ENCODE peak calls at places on chromosome 2, in five cellular contexts. One of them, this sample, is unnamed.

GRCh38 chr2:57881998-57882884 is 164.4 kb upstream of the VRK2 start:
- DNase-seq in colonic mucosa: peak; percentile 52
- DNase-seq in stimulated activated CD8-positive, alpha-beta memory T cell treated with anti-CD3 and anti-CD28 coated beads, Interleukin-7, amount 100 ng/mL, for 1 hour: no peak
- DNase-seq in GDM1: no peak
- DNase-seq in coronary artery: no peak
- DNase-seq in this sample: no peak

GRCh38 chr2:100038019-100038418 is 104.4 kb downstream of the AFF3 start:
- DNase-seq in colonic mucosa: no peak
- DNase-seq in stimulated activated CD8-positive, alpha-beta memory T cell treated with anti-CD3 and anti-CD28 coated beads, Interleukin-7, amount 100 ng/mL, for 1 hour: no peak
- DNase-seq in GDM1: no peak
- DNase-seq in coronary artery: no peak
- DNase-seq in this sample: no peak

GRCh38 chr2:217085543-217085942 is 225.7 kb upstream of the TNP1 start:
- DNase-seq in colonic mucosa: no peak
- DNase-seq in stimulated activated CD8-positive, alpha-beta memory T cell treated with anti-CD3 and anti-CD28 coated beads, Interleukin-7, amount 100 ng/mL, for 1 hour: no peak
- DNase-seq in GDM1: no peak
- DNase-seq in coronary artery: no peak
- DNase-seq in this sample: no peak

GRCh38 chr2:237289134-237289533 is 124.8 kb downstream of the COL6A3 start:
- DNase-seq in colonic mucosa: no peak
- DNase-seq in stimulated activated CD8-positive, alpha-beta memory T cell treated with anti-CD3 and anti-CD28 coated beads, Interleukin-7, amount 100 ng/mL, for 1 hour: no peak
- DNase-seq in GDM1: no peak
- DNase-seq in coronary artery: no peak
- DNase-seq in this sample: no peak

GRCh38 chr2:37459095-37459981 is 114.9 kb downstream of the QPCT start:
- DNase-seq in colonic mucosa: no peak
- DNase-seq in stimulated activated CD8-positive, alpha-beta memory T cell treated with anti-CD3 and anti-CD28 coated beads, Interleukin-7, amount 100 ng/mL, for 1 hour: no peak
- DNase-seq in GDM1: no peak
- DNase-seq in coronary artery: no peak
- DNase-seq in this sample: no peak

GRCh38 chr2:208595386-208596275 is 189.0 kb downstream of the PTH2R start:
- DNase-seq in colonic mucosa: peak; percentile 30
- DNase-seq in stimulated activated CD8-positive, alpha-beta memory T cell treated with anti-CD3 and anti-CD28 coated beads, Interleukin-7, amount 100 ng/mL, for 1 hour: no peak
- DNase-seq in GDM1: no peak
- DNase-seq in coronary artery: no peak
- DNase-seq in this sample: peak; percentile 56

GRCh38 chr2:237558918-237559645 is 7.3 kb upstream of the PRLH start:
- DNase-seq in colonic mucosa: peak; percentile 56
- DNase-seq in stimulated activated CD8-positive, alpha-beta memory T cell treated with anti-CD3 and anti-CD28 coated beads, Interleukin-7, amount 100 ng/mL, for 1 hour: no peak
- DNase-seq in GDM1: no peak
- DNase-seq in coronary artery: no peak
- DNase-seq in this sample: no peak

GRCh38 chr2:66874411-66874810 is 439.5 kb downstream of the MEIS1 start:
- DNase-seq in colonic mucosa: no peak
- DNase-seq in stimulated activated CD8-positive, alpha-beta memory T cell treated with anti-CD3 and anti-CD28 coated beads, Interleukin-7, amount 100 ng/mL, for 1 hour: no peak
- DNase-seq in GDM1: no peak
- DNase-seq in coronary artery: no peak
- DNase-seq in this sample: no peak

GRCh38 chr2:64768426-64769033 is 114.8 kb upstream of the SERTAD2 start:
- DNase-seq in colonic mucosa: peak; percentile 42
- DNase-seq in stimulated activated CD8-positive, alpha-beta memory T cell treated with anti-CD3 and anti-CD28 coated beads, Interleukin-7, amount 100 ng/mL, for 1 hour: no peak
- DNase-seq in GDM1: no peak
- DNase-seq in coronary artery: no peak
- DNase-seq in this sample: no peak

GRCh38 chr2:20449501-20450200 is 2.8 kb downstream of the RHOB start:
- DNase-seq in colonic mucosa: no peak
- DNase-seq in stimulated activated CD8-positive, alpha-beta memory T cell treated with anti-CD3 and anti-CD28 coated beads, Interleukin-7, amount 100 ng/mL, for 1 hour: no peak
- DNase-seq in GDM1: no peak
- DNase-seq in coronary artery: peak; percentile 73
- DNase-seq in this sample: no peak

GRCh38 chr2:109244750-109245382 is 115.9 kb downstream of the SH3RF3 start:
- DNase-seq in colonic mucosa: no peak
- DNase-seq in stimulated activated CD8-positive, alpha-beta memory T cell treated with anti-CD3 and anti-CD28 coated beads, Interleukin-7, amount 100 ng/mL, for 1 hour: no peak
- DNase-seq in GDM1: no peak
- DNase-seq in coronary artery: no peak
- DNase-seq in this sample: no peak

This sample was measured in NCI-H460.